ENCODE peak calls at places on chromosomes 13 and 19, in ten cellular contexts. D is esophagus squamous epithelium; J is mucosa of descending colon; A is GM12865; Y is GM10248; N is esophagus muscularis mucosa; K is cardiac muscle cell; C is CD8-positive, alpha-beta T cell; R is tibial artery; W is astrocyte of the spinal cord. U is an unnamed sample.

GRCh38 chr13:60591348-60591747 is 194.3 kb downstream of the TDRD3 start:
- DNase-seq in D (no peak), J (no peak), A (peak), Y (no peak), N (no peak), K (peak), C (no peak), R (no peak), W (peak), U (peak)

GRCh38 chr13:76455960-76456359 is 430.2 kb downstream of the KCTD12 start:
- DNase-seq in D (no peak), J (no peak), A (no peak), Y (no peak), N (no peak), K (peak), C (no peak), R (no peak), W (peak), U (no peak)

GRCh38 chr13:105452895-105453294 is 1082.6 kb downstream of the EFNB2 start:
- DNase-seq in D (no peak), J (no peak), A (no peak), Y (no peak), N (no peak), K (no peak), C (no peak), R (no peak), W (no peak), U (peak)

GRCh38 chr13:75223981-75224742 is 257.8 kb downstream of the TBC1D4 start:
- DNase-seq in D (no peak), J (no peak), A (no peak), Y (no peak), N (no peak), K (no peak), C (no peak), R (no peak), W (no peak), U (no peak)

GRCh38 chr13:71864094-71864980 is 2.7 kb downstream of the DACH1 start:
- DNase-seq in D (peak), J (peak), A (no peak), Y (no peak), N (no peak), K (peak), C (no peak), R (no peak), W (peak), U (no peak)

GRCh38 chr19:38559428-38560401 is 58.0 kb downstream of the MAP4K1 start:
- DNase-seq in D (no peak), J (no peak), A (peak), Y (peak), N (no peak), K (no peak), C (peak), R (no peak), W (no peak), U (peak)

GRCh38 chr19:29687897-29688728 is 22.9 kb downstream of the PLEKHF1 start:
- DNase-seq in D (no peak), J (no peak), A (no peak), Y (no peak), N (no peak), K (peak), C (no peak), R (no peak), W (peak), U (no peak)

GRCh38 chr19:17761148-17761547 is 9.9 kb downstream of the FCHO1 start:
- DNase-seq in D (no peak), J (no peak), A (no peak), Y (no peak), N (no peak), K (no peak), C (no peak), R (no peak), W (no peak), U (no peak)

GRCh38 chr19:5977222-5977784 is 637 bp downstream of the RANBP3 start:
- DNase-seq in D (no peak), J (no peak), A (no peak), Y (no peak), N (no peak), K (no peak), C (peak), R (no peak), W (no peak), U (no peak)

GRCh38 chr13:32538234-32538620 is 368 bp downstream of the N4BP2L2 start:
- DNase-seq in D (no peak), J (peak), A (peak), Y (peak), N (no peak), K (peak), C (no peak), R (peak), W (no peak), U (peak)

GRCh38 chr19:5953034-5953589 is 24.8 kb downstream of the RANBP3 start:
- DNase-seq in D (no peak), J (no peak), A (no peak), Y (no peak), N (no peak), K (no peak), C (no peak), R (no peak), W (no peak), U (no peak)

GRCh38 chr19:532578-533484 is 1.3 kb downstream of the CDC34 start:
- DNase-seq in D (no peak), J (peak), A (peak), Y (peak), N (no peak), K (peak), C (peak), R (peak), W (peak), U (peak)

GRCh38 chr13:59270327-59270726 is 893.4 kb downstream of the DIAPH3 start:
- DNase-seq in D (no peak), J (no peak), A (no peak), Y (no peak), N (no peak), K (no peak), C (no peak), R (no peak), W (no peak), U (no peak)

GRCh38 chr13:50934735-50935419 is 25.3 kb downstream of the RNASEH2B start:
- DNase-seq in D (no peak), J (no peak), A (no peak), Y (no peak), N (no peak), K (no peak), C (no peak), R (no peak), W (no peak), U (no peak)

GRCh38 chr19:17997969-17998826 is 9.8 kb upstream of the ARRDC2 start:
- DNase-seq in D (no peak), J (peak), A (no peak), Y (no peak), N (no peak), K (no peak), C (no peak), R (peak), W (no peak), U (no peak)

GRCh38 chr13:51262501-51263211 is 40.5 kb downstream of the FAM124A start:
- DNase-seq in D (no peak), J (no peak), A (peak), Y (no peak), N (no peak), K (no peak), C (no peak), R (no peak), W (no peak), U (no peak)

GRCh38 chr13:83085186-83085900 is 796.9 kb downstream of the SLITRK1 start:
- DNase-seq in D (no peak), J (no peak), A (no peak), Y (no peak), N (no peak), K (peak), C (no peak), R (no peak), W (peak), U (no peak)

GRCh38 chr19:4197625-4198466 is 15.4 kb downstream of the ANKRD24 start:
- DNase-seq in D (no peak), J (no peak), A (no peak), Y (peak), N (no peak), K (no peak), C (no peak), R (no peak), W (no peak), U (no peak)

GRCh38 chr13:32837307-32837972 is 178.8 kb upstream of the KL start:
- DNase-seq in D (no peak), J (no peak), A (no peak), Y (no peak), N (peak), K (no peak), C (no peak), R (no peak), W (no peak), U (no peak)

GRCh38 chr13:30585748-30586262 is 31.9 kb upstream of the USPL1 start:
- DNase-seq in D (no peak), J (no peak), A (no peak), Y (no peak), N (no peak), K (peak), C (no peak), R (no peak), W (peak), U (no peak)

GRCh38 chr13:30910676-30911075 is 4.6 kb downstream of the MEDAG start:
- DNase-seq in D (no peak), J (no peak), A (no peak), Y (no peak), N (peak), K (no peak), C (no peak), R (no peak), W (no peak), U (no peak)

GRCh38 chr19:14526423-14526822 is 3.0 kb upstream of the TECR start:
- DNase-seq in D (no peak), J (no peak), A (no peak), Y (no peak), N (no peak), K (no peak), C (no peak), R (no peak), W (no peak), U (no peak)

GRCh38 chr13:43122706-43123268 is 99.4 kb downstream of the DNAJC15 start:
- DNase-seq in D (no peak), J (no peak), A (no peak), Y (no peak), N (no peak), K (no peak), C (no peak), R (no peak), W (no peak), U (no peak)

GRCh38 chr19:10550336-10550735 is 6.6 kb downstream of the ATG4D start:
- DNase-seq in D (no peak), J (no peak), A (peak), Y (no peak), N (no peak), K (no peak), C (no peak), R (no peak), W (no peak), U (no peak)

GRCh38 chr19:46902402-46902766 is 41.6 kb downstream of the ARHGAP35 start:
- DNase-seq in D (no peak), J (no peak), A (no peak), Y (no peak), N (no peak), K (no peak), C (no peak), R (no peak), W (no peak), U (peak)

GRCh38 chr13:43316997-43317396 is 293.6 kb downstream of the DNAJC15 start:
- DNase-seq in D (no peak), J (peak), A (peak), Y (no peak), N (no peak), K (peak), C (no peak), R (no peak), W (peak), U (no peak)

GRCh38 chr19:7965921-7966665 is 22.6 kb upstream of the TIMM44 start:
- DNase-seq in D (no peak), J (no peak), A (no peak), Y (no peak), N (no peak), K (no peak), C (no peak), R (no peak), W (no peak), U (no peak)

GRCh38 chr13:57629821-57630235 is 1.7 kb upstream of the PCDH17 start:
- DNase-seq in D (no peak), J (peak), A (no peak), Y (peak), N (peak), K (peak), C (peak), R (peak), W (peak), U (peak)

GRCh38 chr19:45638930-45639729 is at the start of gene EML2:
- DNase-seq in D (no peak), J (peak), A (peak), Y (peak), N (no peak), K (peak), C (peak), R (peak), W (peak), U (peak)
- TF ChIP-seq CTCF in D (no peak), J (no peak), A (peak), Y (peak), N (no peak), K (peak), C (no peak), R (no peak), W (peak), U (peak)

DNA sequence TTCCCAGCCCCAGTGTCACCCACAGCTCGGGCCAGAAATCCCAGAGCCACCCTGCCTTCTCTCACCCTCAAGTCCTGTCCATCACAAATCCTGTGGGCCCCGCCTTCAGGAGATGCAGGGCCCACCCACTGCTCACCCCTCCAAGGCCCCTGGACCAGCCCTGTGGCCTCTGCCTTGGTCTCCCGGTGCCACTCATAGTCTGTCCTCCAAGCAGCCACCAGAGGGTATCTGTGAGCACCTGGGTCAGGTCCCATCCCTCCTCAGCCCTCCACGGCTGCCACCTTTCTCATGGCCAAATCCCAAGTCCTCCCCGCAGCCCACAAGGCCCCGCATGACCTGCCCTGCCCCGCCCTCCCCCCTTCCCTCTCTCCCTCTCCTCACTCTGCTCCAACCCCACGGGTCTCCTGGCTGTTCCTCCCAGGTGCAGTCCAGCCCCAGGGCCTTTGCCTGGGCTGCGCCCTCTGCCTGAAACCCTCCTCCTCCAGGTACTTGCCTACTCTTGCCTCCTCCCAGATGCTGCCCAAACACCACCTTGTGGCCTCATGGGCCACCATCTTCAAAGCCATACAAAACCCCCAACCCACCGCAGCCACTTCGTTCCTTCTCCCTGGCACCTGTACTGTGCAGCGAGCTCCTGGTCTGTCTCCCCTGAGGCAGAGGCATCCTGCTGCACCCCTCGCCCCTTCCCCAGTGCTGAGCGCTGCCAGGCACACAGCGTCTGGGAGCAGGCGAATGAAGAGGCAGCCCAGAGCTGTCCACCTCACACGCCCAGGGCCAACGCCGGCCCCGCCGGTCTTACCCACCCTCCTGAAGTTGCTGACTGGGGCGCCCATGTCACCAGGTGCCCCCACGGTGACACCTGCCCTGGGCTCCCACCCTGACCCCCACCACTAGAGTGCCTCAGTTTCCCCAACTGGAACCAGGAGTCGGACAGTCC is 13.2 kb upstream of the UQCR11 start:
- DNase-seq in D (no peak), J (peak), A (peak), Y (peak), N (no peak), K (peak), C (peak), R (no peak), W (peak), U (peak)
- TF ChIP-seq CTCF in D (peak), J (no peak), A (peak), Y (peak), N (no peak), K (peak), C (no peak), R (peak), W (peak), U (peak)

GRCh38 chr19:42175335-42175734 is 42.1 kb downstream of the DEDD2 start:
- DNase-seq in D (no peak), J (no peak), A (no peak), Y (no peak), N (no peak), K (no peak), C (no peak), R (no peak), W (no peak), U (no peak)

GRCh38 chr19:42175952-42176648 is 41.4 kb downstream of the DEDD2 start:
- DNase-seq in D (no peak), J (no peak), A (no peak), Y (no peak), N (no peak), K (peak), C (peak), R (no peak), W (peak), U (no peak)

GRCh38 chr19:42176649-42176989 is 40.9 kb downstream of the DEDD2 start:
- DNase-seq in D (no peak), J (no peak), A (no peak), Y (no peak), N (no peak), K (no peak), C (no peak), R (no peak), W (no peak), U (peak)

GRCh38 chr19:42177686-42178019 is 39.8 kb downstream of the DEDD2 start:
- DNase-seq in D (no peak), J (no peak), A (no peak), Y (no peak), N (no peak), K (no peak), C (no peak), R (no peak), W (no peak), U (no peak)

GRCh38 chr19:42176990-42177685 is 40.3 kb downstream of the DEDD2 start:
- DNase-seq in D (no peak), J (peak), A (peak), Y (peak), N (no peak), K (peak), C (peak), R (peak), W (peak), U (peak)
- TF ChIP-seq CTCF in D (peak), J (peak), A (peak), Y (peak), N (peak), K (peak), C (peak), R (peak), W (peak), U (peak)

GRCh38 chr13:99269627-99270252 is 11.6 kb upstream of the GPR18 start:
- DNase-seq in D (no peak), J (no peak), A (peak), Y (peak), N (no peak), K (peak), C (peak), R (no peak), W (peak), U (peak)
- TF ChIP-seq CTCF in D (peak), J (no peak), A (peak), Y (peak), N (peak), K (peak), C (peak), R (peak), W (peak), U (peak)

GRCh38 chr13:91922969-91923592 is 524.7 kb downstream of the GPC5 start:
- DNase-seq in D (no peak), J (no peak), A (no peak), Y (no peak), N (no peak), K (peak), C (no peak), R (no peak), W (no peak), U (no peak)
- TF ChIP-seq CTCF in D (no peak), J (no peak), A (peak), Y (no peak), N (no peak), K (peak), C (no peak), R (no peak), W (peak), U (no peak)

GRCh38 chr13:94620286-94620896 is 18.7 kb downstream of the GPR180 start:
- DNase-seq in D (no peak), J (peak), A (peak), Y (peak), N (no peak), K (peak), C (peak), R (no peak), W (peak), U (peak)
- TF ChIP-seq CTCF in D (peak), J (peak), A (peak), Y (peak), N (peak), K (peak), C (peak), R (no peak), W (peak), U (peak)

GRCh38 chr19:43723588-43723987 is 7.7 kb downstream of the IRGC start:
- DNase-seq in D (no peak), J (no peak), A (no peak), Y (no peak), N (no peak), K (no peak), C (no peak), R (no peak), W (no peak), U (no peak)
- TF ChIP-seq CTCF in D (no peak), J (peak), A (peak), Y (no peak), N (no peak), K (peak), C (no peak), R (no peak), W (peak), U (no peak)